ENCODE peak calls at places on chromosomes 6 and 20, in five cellular contexts. P is HepG2, Q is K562, U is SK-N-SH, A is H1. K is an unnamed sample.

GRCh38 chr20:49690899-49691620 is 22.6 kb downstream of the B4GALT5 start:
- DNase-seq in P (peak), Q (no peak), U (no peak), A (no peak), K (no peak)

GRCh38 chr6:149450679-149451360 is 34.0 kb downstream of the ZC3H12D start:
- DNase-seq in P (no peak), Q (no peak), U (peak), A (peak), K (no peak)

GRCh38 chr6:811806-812205 is 118.9 kb upstream of the EXOC2 start:
- DNase-seq in P (no peak), Q (no peak), U (no peak), A (no peak), K (no peak)

GRCh38 chr6:106692112-106692822 is 62.9 kb downstream of the QRSL1 start:
- DNase-seq in P (no peak), Q (no peak), U (no peak), A (no peak), K (no peak)

GRCh38 chr6:79040083-79040482 is 38.0 kb downstream of the PHIP start:
- DNase-seq in P (no peak), Q (no peak), U (no peak), A (no peak), K (no peak)

GRCh38 chr20:17558154-17558940 is 11.5 kb upstream of the DSTN start:
- DNase-seq in P (peak), Q (peak), U (no peak), A (peak), K (no peak)

GRCh38 chr6:5786321-5787053 is 220.2 kb downstream of the NRN1 start:
- DNase-seq in P (no peak), Q (no peak), U (no peak), A (no peak), K (no peak)

GRCh38 chr6:28336284-28337024 is 506 bp upstream of the ZSCAN31 start:
- DNase-seq in P (peak), Q (peak), U (peak), A (no peak), K (peak)

GRCh38 chr6:83430606-83431544 is at the start of gene ME1:
- DNase-seq in P (no peak), Q (peak), U (peak), A (peak), K (peak)

GRCh38 chr6:22627644-22628043 is 58.3 kb downstream of the HDGFL1 start:
- DNase-seq in P (no peak), Q (no peak), U (no peak), A (no peak), K (no peak)

GRCh38 chr20:52965380-52965779 is 6.8 kb upstream of the TSHZ2 start:
- DNase-seq in P (no peak), Q (no peak), U (no peak), A (no peak), K (no peak)

GRCh38 chr20:3696200-3696599 is 14.4 kb upstream of the ADAM33 start:
- DNase-seq in P (no peak), Q (peak), U (no peak), A (no peak), K (no peak)

GRCh38 chr20:62277253-62277652 is 25.5 kb upstream of the ADRM1 start:
- DNase-seq in P (no peak), Q (no peak), U (no peak), A (no peak), K (no peak)

GRCh38 chr20:62914970-62915457 is 11.3 kb downstream of the DIDO1 start:
- DNase-seq in P (peak), Q (peak), U (peak), A (no peak), K (peak)

GRCh38 chr6:13715444-13715883 is 3.8 kb upstream of the RANBP9 start:
- DNase-seq in P (peak), Q (peak), U (no peak), A (no peak), K (peak)

GRCh38 chr20:36784116-36784515 is 10.6 kb upstream of the DSN1 start:
- DNase-seq in P (no peak), Q (no peak), U (no peak), A (no peak), K (no peak)

GRCh38 chr20:60058869-60059268 is 100.6 kb downstream of the CDH26 start:
- DNase-seq in P (no peak), Q (no peak), U (no peak), A (no peak), K (peak)

GRCh38 chr20:60057123-60057865 is 99.1 kb downstream of the CDH26 start:
- DNase-seq in P (peak), Q (peak), U (peak), A (peak), K (peak)

GRCh38 chr20:60056345-60057122 is 98.3 kb downstream of the CDH26 start:
- DNase-seq in P (no peak), Q (no peak), U (no peak), A (no peak), K (no peak)

GRCh38 chr20:60060006-60060557 is 101.9 kb downstream of the CDH26 start:
- DNase-seq in P (no peak), Q (no peak), U (no peak), A (no peak), K (peak)

DNA sequence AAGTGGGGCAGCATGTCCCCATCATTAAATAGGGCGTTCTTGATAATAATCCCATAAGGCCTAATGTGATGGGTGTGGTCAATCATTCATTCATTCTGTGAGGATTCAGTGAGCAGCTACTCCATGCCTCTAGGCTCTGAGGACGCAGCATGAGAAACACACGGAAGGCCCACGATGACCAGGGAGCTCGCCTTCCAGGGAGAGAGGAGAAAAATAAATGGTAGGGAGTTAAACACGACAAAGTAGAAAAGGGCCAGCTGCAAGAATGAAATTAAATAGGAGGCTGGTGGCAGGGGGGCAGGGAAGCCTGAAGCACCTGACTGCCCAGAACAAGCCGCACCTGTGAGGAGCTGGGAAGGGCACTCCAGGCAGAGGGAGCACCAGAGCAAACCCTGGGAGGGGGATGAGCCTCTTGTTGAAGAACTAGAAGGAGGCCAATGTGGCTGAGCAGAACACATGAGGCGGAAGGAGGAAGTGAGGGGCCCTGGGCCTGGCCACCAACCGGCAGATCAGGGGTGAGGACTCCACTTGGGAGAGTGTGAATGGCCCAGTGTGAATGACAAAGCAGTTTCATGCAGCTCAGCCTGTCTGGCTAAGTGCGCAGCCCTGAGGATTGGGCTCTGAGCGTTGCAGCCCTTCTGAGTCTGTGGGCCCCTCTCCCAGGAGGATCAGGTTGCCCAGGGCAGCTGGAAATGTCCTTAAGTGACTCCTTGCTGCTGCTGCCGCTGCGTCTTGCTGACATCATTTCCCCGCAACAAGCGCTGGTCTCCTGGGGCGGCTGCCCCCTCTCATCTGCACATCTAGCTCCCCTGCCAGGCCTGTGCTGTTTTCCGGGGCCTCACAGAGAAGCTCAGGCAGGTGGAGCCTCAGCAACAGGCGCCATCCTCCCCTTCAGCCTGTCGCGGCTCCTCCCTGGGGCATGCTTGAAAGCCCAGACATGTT is 99.9 kb downstream of the CDH26 start:
- DNase-seq in P (no peak), Q (no peak), U (no peak), A (peak), K (peak)
- H3K27ac ChIP-seq in P (no peak), Q (no peak), U (no peak), A (no peak), K (peak)

GRCh38 chr6:147633191-147633590 is 124.7 kb downstream of the SAMD5 start:
- DNase-seq in P (no peak), Q (no peak), U (no peak), A (no peak), K (no peak)
- TF ChIP-seq GABPA in P (no peak), Q (no peak), U (no peak), A (no peak), K (no peak)

DNA sequence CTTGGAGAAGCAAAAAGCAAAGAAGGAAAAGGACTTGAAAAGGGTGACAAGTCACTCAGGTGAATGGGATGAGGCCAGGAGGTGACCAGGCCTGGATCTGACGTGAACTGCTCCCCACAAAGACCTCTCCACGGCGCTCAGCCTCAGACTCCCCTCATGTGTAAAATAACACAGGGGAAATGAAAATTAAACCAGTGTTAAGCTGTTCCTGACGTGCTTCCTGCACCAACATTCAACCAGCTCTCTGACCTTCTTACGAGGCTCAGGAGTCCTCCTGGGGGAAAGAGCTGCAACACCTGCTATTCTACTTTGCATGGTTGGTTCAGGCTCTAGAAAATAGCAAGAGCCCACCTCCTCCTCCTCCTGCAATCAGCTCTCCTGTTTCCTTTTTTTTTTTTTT is 256.7 kb downstream of the ATXN1 start:
- DNase-seq in P (no peak), Q (no peak), U (no peak), A (no peak), K (no peak)
- H3K4me3 ChIP-seq in P (no peak), Q (no peak), U (no peak), A (no peak), K (no peak)

DNA sequence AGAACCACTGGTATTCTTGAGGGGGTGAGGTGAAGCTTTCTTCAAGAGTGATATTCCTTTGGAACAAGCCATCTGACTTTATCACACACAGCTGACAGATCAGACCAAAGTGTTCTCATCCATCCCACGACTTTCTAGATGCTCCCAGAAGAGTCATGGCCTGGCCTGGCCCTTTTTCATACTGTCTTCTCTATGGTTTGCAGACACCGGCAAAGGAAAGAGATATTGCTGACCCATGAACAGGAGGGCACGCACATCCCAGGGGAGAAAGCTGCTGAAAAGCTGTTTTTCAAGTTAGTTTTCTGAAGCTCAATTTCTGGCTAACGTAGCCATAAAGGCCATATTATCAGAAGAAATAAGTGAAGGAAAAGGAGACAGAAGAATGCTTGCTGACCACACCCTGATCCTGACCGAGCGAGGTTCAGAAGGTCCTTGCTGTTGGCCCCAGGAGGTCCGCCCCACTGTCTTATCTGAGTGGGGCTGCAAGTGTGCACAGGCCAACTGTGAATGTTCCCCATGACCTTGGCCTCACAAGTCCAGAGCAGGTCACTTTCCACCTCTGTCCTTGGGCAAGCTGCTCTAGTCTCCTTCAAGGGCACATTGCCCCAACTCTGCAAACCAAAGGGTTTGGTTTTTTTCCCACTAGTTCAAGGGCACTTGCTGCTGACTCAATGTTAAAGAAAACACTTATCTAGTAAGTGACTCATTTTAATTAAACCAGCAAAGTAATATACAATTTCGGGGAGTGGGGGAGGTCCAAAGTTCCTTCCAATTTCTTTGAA is 2.0 kb downstream of the ACSS1 start:
- DNase-seq in P (no peak), Q (peak), U (no peak), A (no peak), K (no peak)
- H3K27ac ChIP-seq in P (no peak), Q (no peak), U (no peak), A (no peak), K (no peak)

DNA sequence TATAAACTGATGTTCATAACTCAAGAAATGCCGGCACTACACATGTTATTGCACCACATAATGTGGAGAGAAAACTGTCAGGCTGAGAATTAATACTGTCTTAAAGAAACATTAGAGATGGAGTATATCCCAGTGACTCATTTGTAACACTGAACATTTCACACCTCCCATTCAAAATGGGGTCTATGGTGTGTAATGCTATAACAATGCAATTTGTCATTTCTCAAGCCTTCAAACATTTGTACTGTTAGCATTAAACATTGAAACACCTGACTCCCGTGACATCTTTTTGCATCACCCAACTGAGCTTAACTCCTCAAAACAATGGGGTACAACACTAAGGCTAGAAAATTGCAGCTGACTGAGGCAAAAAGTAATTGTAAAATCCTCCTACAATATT is 151.7 kb downstream of the DST start:
- DNase-seq in P (no peak), Q (no peak), U (no peak), A (no peak), K (no peak)
- TF ChIP-seq GABPA in P (no peak), Q (no peak), U (no peak), A (no peak), K (no peak)

GRCh38 chr6:133891814-133892443 is 3.0 kb downstream of the TCF21 start:
- DNase-seq in P (no peak), Q (no peak), U (peak), A (no peak), K (no peak)
- H3K4me3 ChIP-seq in P (no peak), Q (no peak), U (no peak), A (peak), K (no peak)

GRCh38 chr20:24676978-24677370 is 207.5 kb downstream of the SYNDIG1 start:
- DNase-seq in P (no peak), Q (no peak), U (no peak), A (no peak), K (no peak)
- H3K27ac ChIP-seq in P (no peak), Q (no peak), U (no peak), A (no peak), K (no peak)

DNA sequence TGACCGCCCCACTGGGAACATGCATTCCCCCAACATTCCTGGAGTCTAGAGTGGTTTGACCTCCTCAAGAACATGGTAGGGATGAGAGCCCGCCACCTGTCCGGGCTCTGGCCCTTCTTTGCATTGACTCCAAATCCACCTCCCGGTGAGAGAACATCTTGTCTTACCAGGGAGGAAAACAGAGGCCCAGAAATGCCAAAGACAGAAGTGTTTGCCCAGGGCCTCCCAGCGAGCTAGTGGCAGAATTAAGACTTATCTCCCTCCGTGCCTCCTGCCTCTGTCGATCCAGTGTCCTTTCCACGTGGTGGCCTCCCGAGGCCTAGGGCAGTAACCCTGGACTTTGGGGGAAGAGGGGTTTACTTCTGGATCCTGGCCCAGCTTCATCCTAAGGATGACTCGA is 134.8 kb downstream of the JPH2 start:
- DNase-seq in P (no peak), Q (no peak), U (no peak), A (no peak), K (no peak)
- TF ChIP-seq GABPA in P (no peak), Q (no peak), U (no peak), A (no peak), K (no peak)

GRCh38 chr20:64049887-64050260 is 435 bp upstream of the SOX18 start:
- DNase-seq in P (no peak), Q (peak), U (no peak), A (no peak), K (no peak)
- H3K4me3 ChIP-seq in P (peak), Q (peak), U (no peak), A (no peak), K (no peak)